ENCODE peak calls at places on chromosomes 13 and 19, in five cellular contexts. A is AG04450, J is choroid plexus epithelial cell, W is GM23248, Y is OCI-LY7. Q is an unnamed sample.

GRCh38 chr13:84847107-84847506 is 952.1 kb downstream of the SLITRK6 start:
- DNase-seq in A (no peak), J (no peak), W (no peak), Y (no peak), Q (no peak)

GRCh38 chr13:97003071-97003470 is 8.8 kb upstream of the OXGR1 start:
- DNase-seq in A (no peak), J (peak), W (peak), Y (no peak), Q (no peak)

GRCh38 chr19:17920527-17920926 is 12.3 kb upstream of the CCDC124 start:
- DNase-seq in A (no peak), J (no peak), W (no peak), Y (no peak), Q (no peak)

GRCh38 chr19:17915940-17916593 is 16.7 kb upstream of the CCDC124 start:
- DNase-seq in A (no peak), J (no peak), W (no peak), Y (no peak), Q (no peak)

GRCh38 chr13:113848020-113848419 is 15.9 kb downstream of the GAS6 start:
- DNase-seq in A (no peak), J (no peak), W (no peak), Y (no peak), Q (no peak)

GRCh38 chr13:30880756-30881155 is 25.3 kb upstream of the MEDAG start:
- DNase-seq in A (peak), J (peak), W (peak), Y (no peak), Q (peak)

GRCh38 chr13:41268764-41269163 is 5.4 kb upstream of the MTRF1 start:
- DNase-seq in A (no peak), J (peak), W (peak), Y (peak), Q (peak)

GRCh38 chr19:7515471-7516226 is at the start of gene ZNF358:
- DNase-seq in A (no peak), J (peak), W (peak), Y (no peak), Q (peak)

GRCh38 chr13:36332986-36333385 is 13.2 kb downstream of the SPART start:
- DNase-seq in A (no peak), J (peak), W (peak), Y (no peak), Q (peak)

GRCh38 chr13:113837554-113838355 is 26.1 kb downstream of the GAS6 start:
- DNase-seq in A (peak), J (peak), W (peak), Y (no peak), Q (peak)

GRCh38 chr19:47284324-47284899 is 9.7 kb downstream of the INAFM1 start:
- DNase-seq in A (peak), J (peak), W (peak), Y (peak), Q (peak)

GRCh38 chr13:43085545-43085944 is 62.2 kb downstream of the DNAJC15 start:
- DNase-seq in A (no peak), J (peak), W (peak), Y (peak), Q (peak)

GRCh38 chr19:45170146-45171106 is 7.6 kb downstream of the TRAPPC6A start:
- DNase-seq in A (no peak), J (no peak), W (no peak), Y (no peak), Q (no peak)

GRCh38 chr13:24851546-24851945 is 87.6 kb downstream of the RNF17 start:
- DNase-seq in A (peak), J (peak), W (peak), Y (no peak), Q (peak)

GRCh38 chr19:44764975-44765948 is 12.4 kb upstream of the CBLC start:
- DNase-seq in A (no peak), J (no peak), W (peak), Y (no peak), Q (no peak)

GRCh38 chr13:24128962-24129361 is 31.6 kb upstream of the SPATA13 start:
- DNase-seq in A (no peak), J (no peak), W (no peak), Y (no peak), Q (no peak)

GRCh38 chr19:28549680-28550277 is 663.2 kb downstream of the UQCRFS1 start:
- DNase-seq in A (no peak), J (no peak), W (no peak), Y (no peak), Q (no peak)

GRCh38 chr13:22325761-22326160 is 654.9 kb downstream of the FGF9 start:
- DNase-seq in A (no peak), J (no peak), W (no peak), Y (no peak), Q (no peak)

GRCh38 chr13:21095311-21095710 is 33.9 kb upstream of the LATS2 start:
- DNase-seq in A (no peak), J (no peak), W (no peak), Y (no peak), Q (no peak)

GRCh38 chr13:25876256-25876655 is 175.6 kb downstream of the SHISA2 start:
- DNase-seq in A (no peak), J (no peak), W (no peak), Y (no peak), Q (no peak)

GRCh38 chr19:38057954-38058690 is 151.1 kb downstream of the SIPA1L3 start:
- DNase-seq in A (no peak), J (no peak), W (no peak), Y (peak), Q (no peak)

GRCh38 chr19:11699931-11700794 is 38.6 kb downstream of the ZNF823 start:
- DNase-seq in A (peak), J (peak), W (peak), Y (peak), Q (peak)

GRCh38 chr19:3375221-3376088 is 9.1 kb downstream of the NFIC start:
- DNase-seq in A (no peak), J (peak), W (peak), Y (no peak), Q (peak)

GRCh38 chr19:54439174-54439851 is 9.7 kb upstream of the LENG8 start:
- DNase-seq in A (no peak), J (peak), W (peak), Y (peak), Q (peak)

GRCh38 chr13:25214371-25215252 is 42.5 kb upstream of the AMER2 start:
- DNase-seq in A (no peak), J (peak), W (peak), Y (no peak), Q (no peak)

GRCh38 chr19:54395685-54396084 is 19.6 kb upstream of the TTYH1 start:
- DNase-seq in A (no peak), J (no peak), W (no peak), Y (no peak), Q (no peak)

GRCh38 chr19:4867534-4868285 is at the start of gene PLIN3:
- DNase-seq in A (peak), J (peak), W (peak), Y (peak), Q (peak)

GRCh38 chr13:99895428-99895998 is 76.1 kb downstream of the ZIC5 start:
- DNase-seq in A (no peak), J (no peak), W (peak), Y (no peak), Q (no peak)

GRCh38 chr19:44607049-44607448 is 6.3 kb upstream of the IGSF23 start:
- DNase-seq in A (no peak), J (no peak), W (peak), Y (no peak), Q (peak)

GRCh38 chr19:49851456-49852259 is 699 bp downstream of the PTOV1 start:
- DNase-seq in A (no peak), J (no peak), W (peak), Y (peak), Q (peak)

GRCh38 chr19:40810160-40810559 is 11.2 kb downstream of the EGLN2 start:
- DNase-seq in A (no peak), J (no peak), W (no peak), Y (no peak), Q (no peak)
- H3K4me3 ChIP-seq in A (peak), J (peak), W (peak), Y (no peak), Q (peak)

GRCh38 chr19:15479391-15480345 is at the start of gene PGLYRP2:
- DNase-seq in A (no peak), J (no peak), W (peak), Y (no peak), Q (no peak)
- H3K4me3 ChIP-seq in A (no peak), J (no peak), W (no peak), Y (no peak), Q (no peak)

DNA sequence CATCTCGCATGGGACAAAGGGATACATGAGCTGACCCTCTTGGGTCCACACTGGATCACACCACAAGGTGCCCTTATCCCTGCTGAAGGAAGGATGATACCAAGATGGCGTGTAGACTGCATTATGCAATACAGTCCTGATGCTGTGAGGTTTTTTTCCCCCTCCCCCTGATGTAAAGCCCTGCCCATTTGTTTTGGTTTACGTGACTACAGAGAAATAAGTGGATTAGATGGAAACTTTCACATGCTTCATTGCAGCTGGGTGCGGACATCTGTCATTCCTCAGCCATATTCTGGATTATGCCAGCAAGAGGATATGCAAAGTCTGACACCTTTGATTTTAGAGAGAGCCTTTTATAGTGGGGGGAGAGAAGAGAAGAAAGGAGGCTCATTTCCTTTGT is 321.0 kb downstream of the ZNF536 start:
- DNase-seq in A (no peak), J (no peak), W (no peak), Y (no peak), Q (no peak)
- H3K4me3 ChIP-seq in A (no peak), J (no peak), W (no peak), Y (no peak), Q (no peak)

GRCh38 chr13:109396266-109396665 is 390.1 kb downstream of the IRS2 start:
- DNase-seq in A (no peak), J (peak), W (no peak), Y (no peak), Q (no peak)
- H3K4me3 ChIP-seq in A (no peak), J (no peak), W (no peak), Y (no peak), Q (no peak)

GRCh38 chr19:928471-929259 is 2.8 kb downstream of the ARID3A start:
- DNase-seq in A (no peak), J (peak), W (no peak), Y (no peak), Q (peak)
- H3K4me3 ChIP-seq in A (peak), J (peak), W (no peak), Y (no peak), Q (peak)

GRCh38 chr19:6271251-6271650 is 8.5 kb downstream of the MLLT1 start:
- DNase-seq in A (no peak), J (peak), W (peak), Y (no peak), Q (no peak)

GRCh38 chr19:6269101-6269886 is 10.5 kb downstream of the MLLT1 start:
- DNase-seq in A (no peak), J (no peak), W (no peak), Y (no peak), Q (no peak)

GRCh38 chr19:6271721-6272410 is 7.9 kb downstream of the MLLT1 start:
- DNase-seq in A (no peak), J (peak), W (peak), Y (no peak), Q (peak)

GRCh38 chr19:6270076-6270745 is 9.6 kb downstream of the MLLT1 start:
- DNase-seq in A (no peak), J (no peak), W (no peak), Y (no peak), Q (no peak)

DNA sequence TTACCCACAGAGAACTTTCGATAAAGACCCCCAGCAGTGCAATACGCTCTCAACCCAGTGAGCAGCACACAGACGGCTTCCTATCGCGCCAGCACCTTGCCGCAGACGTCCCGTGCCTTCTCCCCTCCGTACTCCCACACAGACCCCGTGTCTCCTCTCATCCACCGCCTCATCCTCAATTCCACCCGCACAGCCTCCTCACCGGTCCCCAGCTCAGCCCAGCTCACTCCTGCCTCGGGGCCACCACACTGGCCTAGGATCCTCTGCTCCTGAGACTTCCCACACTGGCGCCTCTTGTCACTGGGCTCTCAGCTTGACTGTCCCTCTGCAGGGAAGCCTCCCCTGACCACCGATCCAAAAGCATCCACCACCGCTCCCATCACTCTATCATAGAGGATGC is 9.0 kb downstream of the MLLT1 start:
- DNase-seq in A (no peak), J (no peak), W (no peak), Y (no peak), Q (no peak)
- H3K4me3 ChIP-seq in A (no peak), J (no peak), W (peak), Y (no peak), Q (peak)

GRCh38 chr19:19366691-19367396 is 38.6 kb upstream of the GATAD2A start:
- DNase-seq in A (peak), J (peak), W (peak), Y (peak), Q (peak)
- H3K4me3 ChIP-seq in A (no peak), J (no peak), W (no peak), Y (peak), Q (no peak)

GRCh38 chr19:2328401-2329161 is at the start of the genes LSM7 and SPPL2B:
- DNase-seq in A (peak), J (peak), W (peak), Y (peak), Q (peak)

GRCh38 chr19:2326699-2327360 is 1.6 kb downstream of the LSM7 start:
- DNase-seq in A (no peak), J (no peak), W (peak), Y (no peak), Q (no peak)

GRCh38 chr19:2329162-2329505 is 650 bp downstream of the SPPL2B start:
- DNase-seq in A (no peak), J (no peak), W (peak), Y (no peak), Q (peak)

GRCh38 chr19:2329528-2329927 is 1.0 kb downstream of the SPPL2B start:
- DNase-seq in A (no peak), J (no peak), W (peak), Y (peak), Q (peak)

GRCh38 chr19:2327773-2328400 is 499 bp downstream of the LSM7 start:
- DNase-seq in A (peak), J (peak), W (peak), Y (peak), Q (peak)
- H3K4me3 ChIP-seq in A (peak), J (peak), W (peak), Y (peak), Q (peak)

DNA sequence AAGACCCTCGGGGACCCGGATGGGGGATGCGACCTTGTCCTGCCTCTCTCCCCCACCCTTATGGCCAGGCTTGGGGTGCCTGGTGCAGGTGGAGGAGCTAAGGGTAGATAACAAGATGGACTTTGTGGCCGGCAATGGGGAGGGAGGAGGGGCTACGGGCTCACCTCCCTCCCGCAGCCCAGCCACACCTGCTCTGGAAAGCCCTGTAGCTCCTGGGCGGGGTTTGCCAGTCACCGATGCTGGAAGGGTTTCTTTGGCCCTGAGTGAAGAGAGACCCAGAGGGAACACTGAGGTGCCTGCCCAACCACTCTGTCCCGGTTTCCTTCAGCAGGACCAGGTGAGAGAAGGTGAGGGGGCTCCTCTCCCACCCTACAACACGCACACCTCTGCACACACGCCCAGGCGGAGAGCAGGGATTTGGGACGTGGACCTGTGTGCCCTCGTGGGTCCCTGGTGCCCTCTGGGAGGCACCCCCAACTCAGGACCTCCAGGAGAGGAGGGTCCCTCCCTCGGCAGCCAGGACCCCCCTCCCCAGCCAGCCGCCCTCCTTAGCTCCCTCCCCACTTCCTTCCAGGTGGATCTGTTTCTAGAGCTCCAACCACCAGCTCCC is at the start of gene FUT2:
- DNase-seq in A (no peak), J (no peak), W (no peak), Y (no peak), Q (no peak)
- H3K4me3 ChIP-seq in A (no peak), J (no peak), W (peak), Y (no peak), Q (peak)